ENCODE peak calls at places on chromosomes 11 and 22, in ten cellular contexts. K is tibial artery; M is H9; Q is A549; P is HAP-1; G is pancreas; W is fibroblast of lung; R is breast epithelium; N is thoracic aorta; T is CD4-positive, CD25-positive, alpha-beta regulatory T cell. Y is an unnamed sample. For H3K4me1, the result is how much of the 10 kb centered on the place peaks cover.

GRCh38 chr11:18766015-18766414 is 25.6 kb downstream of the PTPN5 start:
- DNase-seq in K (no peak), M (no peak), Q (no peak), P (no peak), G (no peak), W (no peak), R (no peak), N (no peak), T (no peak), Y (no peak)

GRCh38 chr11:106098893-106099553 is 21.6 kb downstream of the AASDHPPT start:
- DNase-seq in K (no peak), M (no peak), Q (no peak), P (no peak), G (no peak), W (no peak), R (no peak), N (no peak), T (no peak), Y (no peak)

GRCh38 chr22:39634530-39635399 is 64.2 kb downstream of the CACNA1I start:
- DNase-seq in K (no peak), M (no peak), Q (peak), P (peak), G (no peak), W (peak), R (peak), N (no peak), T (no peak), Y (no peak)

GRCh38 chr11:4038973-4039372 is 55.6 kb upstream of the RRM1 start:
- DNase-seq in K (no peak), M (no peak), Q (no peak), P (no peak), G (no peak), W (peak), R (no peak), N (no peak), T (no peak), Y (no peak)

GRCh38 chr11:39741066-39741465 is 1718.4 kb downstream of the LRRC4C start:
- DNase-seq in K (no peak), M (no peak), Q (no peak), P (no peak), G (no peak), W (peak), R (no peak), N (no peak), T (no peak), Y (no peak)

GRCh38 chr11:114202011-114202609 is 94.1 kb upstream of the NNMT start:
- DNase-seq in K (no peak), M (no peak), Q (no peak), P (no peak), G (no peak), W (no peak), R (no peak), N (no peak), T (no peak), Y (no peak)

GRCh38 chr11:45859661-45860140 is 12.4 kb downstream of the CRY2 start:
- DNase-seq in K (peak), M (peak), Q (no peak), P (no peak), G (peak), W (peak), R (peak), N (peak), T (no peak), Y (peak)

GRCh38 chr11:120354068-120354467 is 17.9 kb downstream of the ARHGEF12 start:
- DNase-seq in K (no peak), M (no peak), Q (no peak), P (no peak), G (no peak), W (peak), R (no peak), N (no peak), T (no peak), Y (no peak)

GRCh38 chr11:111069076-111069475 is 176.4 kb upstream of the POU2AF2 start:
- DNase-seq in K (no peak), M (peak), Q (no peak), P (no peak), G (no peak), W (peak), R (no peak), N (no peak), T (no peak), Y (no peak)

GRCh38 chr22:24588756-24589481 is 4.0 kb downstream of the LRRC75B start:
- DNase-seq in K (no peak), M (no peak), Q (no peak), P (no peak), G (no peak), W (no peak), R (no peak), N (no peak), T (no peak), Y (peak)

GRCh38 chr22:36012332-36012731 is 16.3 kb downstream of the RBFOX2 start:
- DNase-seq in K (no peak), M (no peak), Q (no peak), P (no peak), G (no peak), W (no peak), R (no peak), N (no peak), T (no peak), Y (no peak)

GRCh38 chr11:120751550-120751949 is 240.0 kb downstream of the GRIK4 start:
- DNase-seq in K (no peak), M (no peak), Q (no peak), P (no peak), G (no peak), W (no peak), R (no peak), N (no peak), T (no peak), Y (no peak)

GRCh38 chr22:48845356-48845936 is 982.2 kb downstream of the BRD1 start:
- DNase-seq in K (no peak), M (no peak), Q (no peak), P (no peak), G (no peak), W (no peak), R (no peak), N (no peak), T (no peak), Y (peak)

GRCh38 chr22:30411780-30412179 is 13.8 kb upstream of the MTFP1 start:
- DNase-seq in K (no peak), M (no peak), Q (no peak), P (no peak), G (no peak), W (no peak), R (no peak), N (no peak), T (no peak), Y (no peak)

GRCh38 chr11:134530826-134531225 is 118.8 kb upstream of the B3GAT1 start:
- DNase-seq in K (no peak), M (peak), Q (no peak), P (no peak), G (no peak), W (no peak), R (no peak), N (no peak), T (no peak), Y (peak)

GRCh38 chr22:29336751-29337490 is 21.4 kb upstream of the RASL10A start:
- DNase-seq in K (no peak), M (no peak), Q (no peak), P (no peak), G (no peak), W (no peak), R (no peak), N (no peak), T (no peak), Y (no peak)

GRCh38 chr11:93517041-93517440 is 26.1 kb downstream of the SMCO4 start:
- DNase-seq in K (no peak), M (no peak), Q (no peak), P (no peak), G (no peak), W (no peak), R (no peak), N (no peak), T (no peak), Y (no peak)

GRCh38 chr11:88359529-88359928 is 22.0 kb upstream of the CTSC start:
- DNase-seq in K (no peak), M (no peak), Q (no peak), P (no peak), G (no peak), W (no peak), R (no peak), N (no peak), T (peak), Y (no peak)

GRCh38 chr11:61719968-61720367 is 32.5 kb upstream of the MYRF start:
- DNase-seq in K (no peak), M (no peak), Q (no peak), P (no peak), G (no peak), W (no peak), R (no peak), N (no peak), T (no peak), Y (no peak)

GRCh38 chr11:123137496-123138270 is 57.4 kb downstream of the CLMP start:
- DNase-seq in K (peak), M (peak), Q (no peak), P (no peak), G (peak), W (peak), R (peak), N (peak), T (no peak), Y (peak)

GRCh38 chr11:10622957-10623787 is 54.7 kb upstream of the LYVE1 start:
- DNase-seq in K (peak), M (no peak), Q (no peak), P (no peak), G (no peak), W (no peak), R (no peak), N (no peak), T (peak), Y (no peak)

GRCh38 chr11:95145430-95146063 is 55.9 kb downstream of the ENDOD1 start:
- DNase-seq in K (no peak), M (no peak), Q (no peak), P (no peak), G (no peak), W (no peak), R (no peak), N (no peak), T (no peak), Y (no peak)

GRCh38 chr11:16960250-16960649 is 54.0 kb downstream of the PLEKHA7 start:
- DNase-seq in K (no peak), M (no peak), Q (no peak), P (no peak), G (no peak), W (no peak), R (no peak), N (no peak), T (no peak), Y (no peak)

GRCh38 chr11:73578786-73579185 is 19.1 kb downstream of the FAM168A start:
- DNase-seq in K (no peak), M (no peak), Q (no peak), P (no peak), G (no peak), W (peak), R (no peak), N (no peak), T (peak), Y (no peak)

GRCh38 chr11:126526471-126526870 is 171.0 kb downstream of the ST3GAL4 start:
- DNase-seq in K (no peak), M (no peak), Q (no peak), P (no peak), G (no peak), W (no peak), R (no peak), N (no peak), T (no peak), Y (no peak)

GRCh38 chr22:26404851-26405357 is 24.2 kb upstream of the ASPHD2 start:
- DNase-seq in K (no peak), M (no peak), Q (no peak), P (no peak), G (no peak), W (peak), R (no peak), N (no peak), T (no peak), Y (no peak)

GRCh38 chr11:5349550-5349949 is 1.8 kb upstream of the OR51B6 start:
- DNase-seq in K (no peak), M (no peak), Q (no peak), P (no peak), G (no peak), W (no peak), R (no peak), N (no peak), T (no peak), Y (no peak)

GRCh38 chr11:123797065-123797940 is 8.8 kb downstream of the OR6M1 start:
- DNase-seq in K (no peak), M (no peak), Q (no peak), P (no peak), G (peak), W (no peak), R (no peak), N (no peak), T (no peak), Y (no peak)

GRCh38 chr11:30463266-30463665 is 122.9 kb downstream of the MPPED2 start:
- DNase-seq in K (no peak), M (no peak), Q (no peak), P (no peak), G (no peak), W (no peak), R (no peak), N (no peak), T (no peak), Y (no peak)

GRCh38 chr11:73295259-73295995 is 12.6 kb upstream of the ARHGEF17 start:
- DNase-seq in K (peak), M (peak), Q (peak), P (peak), G (peak), W (peak), R (no peak), N (no peak), T (peak), Y (peak)

GRCh38 chr11:58626915-58627483 is 4.5 kb downstream of the CNTF start:
- DNase-seq in K (no peak), M (no peak), Q (no peak), P (no peak), G (no peak), W (peak), R (no peak), N (no peak), T (no peak), Y (no peak)

GRCh38 chr11:100639140-100639539 is 47.9 kb upstream of the ARHGAP42 start:
- DNase-seq in K (no peak), M (no peak), Q (no peak), P (no peak), G (no peak), W (peak), R (no peak), N (no peak), T (no peak), Y (no peak)

GRCh38 chr22:41001722-41002122 is 50.5 kb downstream of the RBX1 start:
- DNase-seq in K (no peak), M (no peak), Q (no peak), P (no peak), G (no peak), W (peak), R (no peak), N (no peak), T (no peak), Y (no peak)

GRCh38 chr11:87722756-87723599 is 452.3 kb downstream of the RAB38 start:
- DNase-seq in K (no peak), M (peak), Q (no peak), P (peak), G (no peak), W (peak), R (no peak), N (no peak), T (peak), Y (no peak)

GRCh38 chr11:106400949-106401545 is 323.6 kb downstream of the AASDHPPT start:
- DNase-seq in K (no peak), M (no peak), Q (no peak), P (no peak), G (no peak), W (peak), R (no peak), N (no peak), T (no peak), Y (no peak)

GRCh38 chr11:129538323-129538722 is 162.7 kb downstream of the BARX2 start:
- DNase-seq in K (no peak), M (no peak), Q (no peak), P (no peak), G (no peak), W (no peak), R (no peak), N (no peak), T (no peak), Y (no peak)

GRCh38 chr11:43681543-43681942 is 1.0 kb downstream of the HSD17B12 start:
- DNase-seq in K (no peak), M (no peak), Q (peak), P (no peak), G (no peak), W (peak), R (no peak), N (no peak), T (no peak), Y (no peak)
- H3K4me1 ChIP-seq in K (under half), M (under half), Q (under half), P (under half), G (under half), W (under half), R (under half), N (under half), T (under half), Y (under half)

GRCh38 chr11:67253872-67254624 is 12.2 kb upstream of the GRK2 start:
- DNase-seq in K (no peak), M (no peak), Q (no peak), P (no peak), G (no peak), W (no peak), R (no peak), N (no peak), T (peak), Y (no peak)

GRCh38 chr11:67255864-67256263 is 10.4 kb upstream of the GRK2 start:
- DNase-seq in K (no peak), M (no peak), Q (no peak), P (no peak), G (no peak), W (no peak), R (peak), N (no peak), T (no peak), Y (peak)

GRCh38 chr11:67256477-67256876 is 9.8 kb upstream of the GRK2 start:
- DNase-seq in K (no peak), M (no peak), Q (no peak), P (no peak), G (no peak), W (no peak), R (no peak), N (no peak), T (no peak), Y (no peak)

GRCh38 chr11:67254768-67255167 is 11.5 kb upstream of the GRK2 start:
- DNase-seq in K (no peak), M (no peak), Q (no peak), P (no peak), G (no peak), W (no peak), R (no peak), N (no peak), T (peak), Y (no peak)

DNA sequence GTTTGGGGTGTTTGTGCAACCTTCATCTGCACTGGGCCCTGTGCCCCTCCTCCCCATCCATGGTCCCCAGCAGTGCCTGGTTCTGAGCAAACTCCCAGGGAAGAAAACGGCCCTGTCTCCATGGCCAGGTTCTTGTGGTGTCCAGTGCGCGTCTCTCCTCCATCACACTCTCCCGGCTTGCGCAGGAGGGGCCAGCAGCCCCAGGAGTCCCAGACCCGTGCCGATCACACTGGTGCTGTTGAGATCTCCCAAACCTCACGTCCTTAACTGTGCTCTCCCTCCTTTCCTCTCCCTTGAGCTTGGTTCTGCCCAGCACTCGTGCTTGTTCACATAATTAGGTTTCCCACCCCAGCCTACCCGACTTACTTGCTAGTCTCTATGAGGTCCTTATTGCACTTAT is 10.9 kb upstream of the GRK2 start:
- DNase-seq in K (no peak), M (no peak), Q (no peak), P (no peak), G (no peak), W (no peak), R (no peak), N (no peak), T (no peak), Y (no peak)
- H3K4me1 ChIP-seq in K (under half), M (under half), Q (under half), P (under half), G (under half), W (under half), R (under half), N (under half), T (under half), Y (under half)

GRCh38 chr11:69918231-69918937 is 99.2 kb upstream of the FGF3 start:
- DNase-seq in K (peak), M (no peak), Q (no peak), P (no peak), G (no peak), W (no peak), R (peak), N (peak), T (no peak), Y (peak)

GRCh38 chr11:69915501-69916250 is 96.5 kb upstream of the FGF3 start:
- DNase-seq in K (peak), M (peak), Q (peak), P (peak), G (peak), W (peak), R (peak), N (peak), T (peak), Y (peak)

GRCh38 chr11:69918938-69919650 is 99.9 kb upstream of the FGF3 start:
- DNase-seq in K (peak), M (peak), Q (peak), P (peak), G (peak), W (peak), R (peak), N (peak), T (peak), Y (peak)

GRCh38 chr11:69916806-69917387 is 97.7 kb upstream of the FGF3 start:
- DNase-seq in K (no peak), M (no peak), Q (no peak), P (no peak), G (no peak), W (no peak), R (no peak), N (no peak), T (no peak), Y (no peak)

GRCh38 chr11:69917529-69917928 is 98.3 kb upstream of the FGF3 start:
- DNase-seq in K (no peak), M (no peak), Q (no peak), P (no peak), G (no peak), W (no peak), R (no peak), N (no peak), T (no peak), Y (no peak)
- H3K4me1 ChIP-seq in K (half or more), M (under half), Q (under half), P (under half), G (under half), W (under half), R (under half), N (half or more), T (under half), Y (under half)

GRCh38 chr11:71307811-71308645 is 55.7 kb upstream of the SHANK2 start:
- DNase-seq in K (no peak), M (peak), Q (no peak), P (no peak), G (no peak), W (no peak), R (peak), N (no peak), T (no peak), Y (no peak)
- H3K4me1 ChIP-seq in K (under half), M (under half), Q (under half), P (under half), G (under half), W (under half), R (under half), N (under half), T (under half), Y (under half)

DNA sequence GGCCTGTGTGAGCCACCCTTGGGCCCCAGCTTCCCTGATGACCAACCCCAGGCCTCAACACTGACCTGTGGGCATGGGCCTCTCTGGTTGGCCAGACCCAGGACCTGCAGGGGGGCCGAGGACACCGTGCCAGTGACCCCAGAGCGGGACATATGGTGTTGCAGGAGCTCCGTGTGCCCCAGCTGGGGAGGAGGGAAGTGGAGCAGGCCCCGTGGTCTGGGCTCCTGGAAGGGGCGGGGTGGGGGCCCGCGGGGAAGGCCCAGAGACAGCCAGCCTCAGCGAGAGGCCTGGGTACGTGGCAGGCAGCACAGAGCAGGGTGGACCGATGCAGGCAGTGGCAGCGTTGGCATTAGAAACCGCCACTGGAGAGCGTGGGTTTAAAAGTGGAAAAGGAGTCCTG is 22.2 kb downstream of the MUC6 start:
- DNase-seq in K (no peak), M (no peak), Q (no peak), P (no peak), G (no peak), W (no peak), R (no peak), N (no peak), T (no peak), Y (no peak)
- H3K4me1 ChIP-seq in K (under half), M (under half), Q (under half), P (under half), G (under half), W (under half), R (under half), N (under half), T (under half), Y (under half)

GRCh38 chr11:2510626-2511402 is 66.0 kb downstream of the KCNQ1 start:
- DNase-seq in K (peak), M (no peak), Q (no peak), P (no peak), G (no peak), W (no peak), R (no peak), N (no peak), T (no peak), Y (peak)
- H3K4me1 ChIP-seq in K (under half), M (under half), Q (under half), P (under half), G (under half), W (under half), R (under half), N (under half), T (under half), Y (under half)

DNA sequence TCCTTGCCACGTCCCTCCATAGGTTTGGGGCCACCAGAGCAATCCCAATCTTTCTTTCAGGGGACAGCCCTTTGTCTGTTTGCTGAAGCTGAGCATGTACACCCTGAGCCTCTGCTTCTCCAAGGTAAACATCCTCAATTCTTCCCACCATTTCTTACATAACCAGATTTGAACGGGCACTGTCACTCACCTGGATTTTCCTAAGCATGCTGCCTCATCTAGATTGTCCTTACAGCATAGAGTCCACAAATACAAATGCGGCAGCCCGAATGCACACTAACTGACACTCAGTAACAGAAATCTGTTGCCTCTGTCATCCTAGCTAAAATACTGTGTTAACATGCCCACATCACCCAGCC is 162.2 kb downstream of the LARGE1 start:
- DNase-seq in K (no peak), M (no peak), Q (no peak), P (no peak), G (no peak), W (no peak), R (no peak), N (no peak), T (no peak), Y (no peak)
- H3K4me1 ChIP-seq in K (under half), M (under half), Q (under half), P (under half), G (under half), W (under half), R (under half), N (under half), T (under half), Y (under half)